ENCODE peak calls at places on chromosomes 3 and 15, in seven cellular contexts. S is neural progenitor cell, Z is GM23248, J is MM.1S, G is PC-9, K is PC-3, C is SK-N-SH. M is an unnamed sample. For H3F3A, the result is how much of the 10 kb centered on the place peaks cover.

GRCh38 chr3:175111036-175111435 is 251.9 kb downstream of the NAALADL2 start:
- DNase-seq in S (no peak), Z (peak), J (no peak), G (no peak), K (no peak), C (no peak), M (no peak)

GRCh38 chr3:38843898-38844297 is 27.9 kb upstream of the SCN10A start:
- DNase-seq in S (peak), Z (peak), J (no peak), G (no peak), K (peak), C (peak), M (peak)

GRCh38 chr3:58529516-58530353 is 7.3 kb downstream of the ACOX2 start:
- DNase-seq in S (peak), Z (peak), J (no peak), G (no peak), K (peak), C (no peak), M (peak)

GRCh38 chr3:13022348-13023250 is 50.6 kb downstream of the IQSEC1 start:
- DNase-seq in S (peak), Z (peak), J (no peak), G (peak), K (peak), C (peak), M (peak)

GRCh38 chr3:67357610-67358458 is 296.6 kb downstream of the SUCLG2 start:
- DNase-seq in S (peak), Z (peak), J (no peak), G (no peak), K (peak), C (peak), M (peak)

GRCh38 chr15:95196176-95196915 is 965.0 kb downstream of the MCTP2 start:
- DNase-seq in S (no peak), Z (no peak), J (no peak), G (peak), K (peak), C (no peak), M (peak)

GRCh38 chr15:72319985-72320671 is at the start of gene CELF6:
- DNase-seq in S (peak), Z (peak), J (peak), G (peak), K (peak), C (peak), M (peak)

GRCh38 chr3:127746400-127747057 is 73.8 kb downstream of the ABTB1 start:
- DNase-seq in S (no peak), Z (no peak), J (no peak), G (peak), K (peak), C (no peak), M (no peak)

GRCh38 chr3:88828466-88828865 is 279.0 kb upstream of the EPHA3 start:
- DNase-seq in S (no peak), Z (no peak), J (no peak), G (no peak), K (no peak), C (no peak), M (no peak)

GRCh38 chr15:48005921-48006541 is 114.8 kb upstream of the SLC24A5 start:
- DNase-seq in S (no peak), Z (peak), J (no peak), G (no peak), K (no peak), C (no peak), M (peak)

GRCh38 chr15:88657326-88658069 is 18.7 kb downstream of the ISG20 start:
- DNase-seq in S (peak), Z (peak), J (peak), G (no peak), K (peak), C (peak), M (peak)

GRCh38 chr3:57977755-57978715 is 30.2 kb upstream of the FLNB start:
- DNase-seq in S (no peak), Z (peak), J (no peak), G (peak), K (peak), C (peak), M (no peak)

GRCh38 chr3:140898340-140899180 is 43.1 kb upstream of the SLC25A36 start:
- DNase-seq in S (peak), Z (peak), J (peak), G (peak), K (peak), C (peak), M (peak)

GRCh38 chr3:65751123-65751700 is 287.5 kb downstream of the MAGI1 start:
- DNase-seq in S (peak), Z (peak), J (no peak), G (no peak), K (peak), C (peak), M (peak)

GRCh38 chr3:7953449-7954015 is 548.1 kb upstream of the LMCD1 start:
- DNase-seq in S (no peak), Z (no peak), J (no peak), G (no peak), K (no peak), C (no peak), M (peak)

GRCh38 chr3:155737844-155738460 is 6.9 kb downstream of the PLCH1 start:
- DNase-seq in S (peak), Z (no peak), J (no peak), G (no peak), K (peak), C (no peak), M (peak)

GRCh38 chr15:31016446-31016915 is 25.1 kb upstream of the MTMR10 start:
- DNase-seq in S (no peak), Z (peak), J (no peak), G (no peak), K (no peak), C (no peak), M (no peak)

GRCh38 chr3:45551214-45552010 is 43.1 kb upstream of the LIMD1 start:
- DNase-seq in S (no peak), Z (peak), J (no peak), G (peak), K (peak), C (no peak), M (no peak)

GRCh38 chr3:120357807-120358206 is 8.7 kb upstream of the LRRC58 start:
- DNase-seq in S (no peak), Z (no peak), J (peak), G (no peak), K (no peak), C (no peak), M (peak)

GRCh38 chr3:45994661-45995369 is 809 bp downstream of the FYCO1 start:
- DNase-seq in S (peak), Z (peak), J (no peak), G (no peak), K (peak), C (peak), M (peak)

GRCh38 chr3:56154297-56154696 is 314.0 kb downstream of the ERC2 start:
- DNase-seq in S (no peak), Z (peak), J (no peak), G (no peak), K (peak), C (no peak), M (no peak)

GRCh38 chr15:70318594-70318993 is 220.9 kb upstream of the TLE3 start:
- DNase-seq in S (no peak), Z (peak), J (no peak), G (peak), K (no peak), C (no peak), M (no peak)

GRCh38 chr15:90903733-90904536 is 833 bp downstream of the MAN2A2 start:
- DNase-seq in S (peak), Z (no peak), J (peak), G (no peak), K (peak), C (no peak), M (peak)

GRCh38 chr3:13135811-13136321 is 62.6 kb upstream of the IQSEC1 start:
- DNase-seq in S (no peak), Z (no peak), J (no peak), G (no peak), K (no peak), C (no peak), M (no peak)

GRCh38 chr15:94387854-94388441 is 156.6 kb downstream of the MCTP2 start:
- DNase-seq in S (no peak), Z (no peak), J (peak), G (no peak), K (no peak), C (no peak), M (no peak)

GRCh38 chr3:196694941-196695848 is 16.9 kb downstream of the CEP19 start:
- DNase-seq in S (no peak), Z (no peak), J (no peak), G (no peak), K (no peak), C (no peak), M (no peak)

GRCh38 chr3:102161362-102162006 is 273.3 kb upstream of the ZPLD1 start:
- DNase-seq in S (no peak), Z (peak), J (no peak), G (no peak), K (no peak), C (no peak), M (no peak)

GRCh38 chr3:25469609-25470008 is 41.5 kb downstream of the RARB start:
- DNase-seq in S (no peak), Z (no peak), J (no peak), G (no peak), K (no peak), C (no peak), M (no peak)

GRCh38 chr3:188884299-188885043 is 287.3 kb upstream of the TPRG1 start:
- DNase-seq in S (no peak), Z (no peak), J (no peak), G (no peak), K (no peak), C (no peak), M (no peak)

GRCh38 chr3:188877381-188877780 is 294.4 kb upstream of the TPRG1 start:
- DNase-seq in S (no peak), Z (no peak), J (no peak), G (no peak), K (no peak), C (no peak), M (no peak)

GRCh38 chr3:188876370-188876769 is 295.4 kb upstream of the TPRG1 start:
- DNase-seq in S (no peak), Z (no peak), J (no peak), G (no peak), K (no peak), C (no peak), M (no peak)

DNA sequence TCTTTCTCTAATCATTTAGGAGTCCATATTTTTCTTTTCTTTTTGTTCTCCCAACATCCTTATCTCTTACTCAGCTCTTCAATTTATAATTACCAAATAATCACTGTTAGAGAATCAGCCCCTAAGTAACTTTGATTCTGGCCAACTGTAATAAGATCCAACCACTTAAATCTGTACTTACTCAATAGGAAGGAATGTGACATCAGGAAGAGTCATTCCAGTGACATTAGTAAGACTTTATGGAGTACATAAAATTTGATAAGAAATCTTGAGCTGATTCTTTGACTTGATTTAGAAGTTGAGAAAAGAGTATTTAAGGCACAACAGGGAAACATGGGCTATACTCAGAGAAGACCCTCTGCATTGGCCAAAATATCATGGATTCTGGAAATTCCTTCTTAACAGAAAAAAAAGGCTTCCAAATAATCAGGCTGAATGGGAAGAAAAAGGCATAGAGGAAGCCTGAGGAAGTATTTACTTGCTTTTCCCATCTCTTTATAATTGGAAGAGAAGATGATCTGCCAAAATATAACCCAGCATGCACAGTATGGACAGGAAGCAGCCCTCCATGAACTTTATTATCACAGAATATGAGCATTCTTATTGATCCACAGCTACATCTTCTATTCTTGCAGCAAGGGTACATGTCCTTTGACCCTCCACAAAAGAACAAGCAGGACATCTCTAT is 289.7 kb upstream of the TPRG1 start:
- DNase-seq in S (no peak), Z (peak), J (no peak), G (peak), K (peak), C (no peak), M (no peak)
- H3F3A ChIP-seq in S (under half), Z (under half), J (under half), G (under half), K (under half), C (under half), M (under half)

DNA sequence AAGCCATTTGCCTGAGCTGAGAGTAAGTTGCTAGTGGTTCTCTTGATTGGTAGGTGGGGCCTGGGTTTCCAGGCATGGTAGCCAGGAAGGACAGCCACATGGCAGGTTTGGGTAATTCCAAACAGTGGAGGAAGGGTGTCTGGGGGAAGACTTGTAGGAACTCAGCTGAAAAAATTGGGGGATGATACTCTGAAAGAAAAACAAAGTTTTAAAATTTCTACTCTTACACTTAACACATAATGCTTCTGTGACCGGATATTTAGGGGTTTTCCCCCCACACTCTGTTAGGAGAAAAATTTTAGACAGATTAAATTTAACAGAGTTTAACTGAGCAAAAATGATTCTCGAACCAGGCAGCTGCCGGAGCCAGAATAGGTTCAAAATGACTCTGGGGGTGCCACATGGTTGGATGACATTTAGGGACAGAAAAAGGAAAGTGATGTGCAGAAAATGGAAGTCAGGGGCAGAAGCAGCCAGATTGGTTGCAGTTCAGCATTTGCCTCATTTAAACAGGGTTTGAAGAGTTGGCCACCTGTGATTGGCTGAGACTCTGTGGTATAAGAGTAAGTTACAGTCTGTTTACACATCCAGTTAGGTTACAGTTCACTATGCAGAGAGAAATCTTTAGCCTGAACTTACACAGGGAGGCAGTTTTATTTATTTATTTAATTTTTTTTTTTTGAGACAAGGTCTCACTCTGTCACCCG is 8.1 kb downstream of the B2M start:
- DNase-seq in S (no peak), Z (no peak), J (peak), G (no peak), K (peak), C (no peak), M (peak)
- H3F3A ChIP-seq in S (under half), Z (under half), J (half or more), G (under half), K (under half), C (under half), M (under half)

GRCh38 chr3:157318639-157319288 is 117.9 kb upstream of the PTX3 start:
- DNase-seq in S (no peak), Z (no peak), J (no peak), G (no peak), K (no peak), C (no peak), M (no peak)
- H3F3A ChIP-seq in S (under half), Z (under half), J (under half), G (under half), K (under half), C (under half), M (under half)

GRCh38 chr3:16449369-16449768 is 64.1 kb downstream of the RFTN1 start:
- DNase-seq in S (no peak), Z (no peak), J (no peak), G (no peak), K (no peak), C (no peak), M (no peak)
- H3F3A ChIP-seq in S (under half), Z (under half), J (under half), G (under half), K (under half), C (under half), M (under half)

DNA sequence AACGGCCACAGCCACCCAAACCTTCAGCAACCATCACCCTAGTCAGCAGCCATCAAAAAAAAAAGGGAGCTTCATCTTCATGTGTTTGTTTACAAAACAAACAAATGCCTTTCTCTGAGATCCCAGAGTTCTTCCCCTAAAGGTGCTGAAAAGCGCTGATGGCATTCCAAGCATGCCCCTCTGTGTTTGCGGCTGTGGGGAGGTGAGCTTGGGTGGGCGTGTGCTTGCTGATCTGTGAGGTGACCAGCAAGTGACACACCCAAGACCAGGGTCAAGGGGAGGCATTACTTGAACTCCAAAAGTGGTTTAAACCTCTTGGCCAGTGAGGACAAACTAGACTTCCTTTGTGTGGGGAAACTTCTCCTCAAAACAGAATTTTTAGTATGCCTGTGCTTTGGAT is 81.5 kb downstream of the DHX36 start:
- DNase-seq in S (peak), Z (no peak), J (no peak), G (no peak), K (no peak), C (no peak), M (peak)
- H3F3A ChIP-seq in S (under half), Z (under half), J (under half), G (under half), K (under half), C (under half), M (under half)

DNA sequence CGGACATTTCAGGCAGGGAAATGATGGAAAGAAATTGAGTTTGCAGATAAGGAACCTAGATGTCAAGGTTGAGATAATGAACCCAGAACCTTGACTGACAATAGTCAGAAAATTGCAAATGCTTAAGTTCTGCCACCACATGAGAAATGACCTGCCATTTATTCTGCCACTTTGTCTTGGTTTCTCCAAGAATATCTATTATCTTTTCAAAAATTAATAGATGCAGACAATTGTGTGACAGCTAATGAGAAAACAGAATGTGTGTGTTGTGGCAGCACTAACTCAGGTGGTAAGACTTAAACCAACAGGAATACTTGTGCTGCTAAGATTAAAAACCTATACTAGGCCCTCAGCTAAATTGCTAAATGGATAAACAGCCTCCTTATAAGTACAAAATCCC is 52.3 kb downstream of the CADPS start:
- DNase-seq in S (no peak), Z (no peak), J (no peak), G (no peak), K (no peak), C (no peak), M (no peak)
- H3F3A ChIP-seq in S (under half), Z (under half), J (under half), G (under half), K (under half), C (under half), M (under half)

M was measured in GM23338.